ENCODE peak calls at places on chromosome 11, in eight cellular contexts. One of them, this sample, is unnamed.
A peak's percentile ranks its signal among the peaks of the same experiment; 100 is the strongest.

GRCh38 chr11:8733847-8734246 is 51.3 kb downstream of the RPL27A start:
- DNase-seq in prostate gland: no peak
- DNase-seq in HCT116: no peak
- DNase-seq in suprapubic skin: no peak
- DNase-seq in GM12878: no peak
- DNase-seq in esophagus muscularis mucosa: no peak
- DNase-seq in HepG2: peak; percentile 72
- DNase-seq in stomach: no peak
- DNase-seq in this sample: no peak

GRCh38 chr11:88338223-88338661 is 706 bp upstream of the CTSC start:
- DNase-seq in stomach: peak; percentile 41
- DNase-seq in HCT116: no peak
- DNase-seq in HepG2: peak; percentile 77
- DNase-seq in esophagus muscularis mucosa: no peak
- DNase-seq in GM12878: no peak
- DNase-seq in prostate gland: no peak
- DNase-seq in suprapubic skin: no peak
- DNase-seq in this sample: no peak

GRCh38 chr11:131811380-131811779 is 441.0 kb downstream of the NTM start:
- DNase-seq in suprapubic skin: no peak
- DNase-seq in HepG2: no peak
- DNase-seq in HCT116: no peak
- DNase-seq in esophagus muscularis mucosa: peak; percentile 29
- DNase-seq in stomach: no peak
- DNase-seq in prostate gland: no peak
- DNase-seq in GM12878: no peak
- DNase-seq in this sample: no peak

GRCh38 chr11:72793452-72794367 is at the start of gene STARD10:
- DNase-seq in prostate gland: peak; percentile 94
- DNase-seq in suprapubic skin: peak; percentile 97
- DNase-seq in HepG2: peak; percentile 90
- DNase-seq in GM12878: peak; percentile 79
- DNase-seq in esophagus muscularis mucosa: peak; percentile 99
- DNase-seq in HCT116: peak; percentile 87
- DNase-seq in stomach: peak; percentile 97
- DNase-seq in this sample: no peak

GRCh38 chr11:106014035-106014434 is 8.0 kb downstream of the MSANTD4 start:
- DNase-seq in HCT116: no peak
- DNase-seq in esophagus muscularis mucosa: no peak
- DNase-seq in GM12878: no peak
- DNase-seq in stomach: no peak
- DNase-seq in HepG2: no peak
- DNase-seq in prostate gland: no peak
- DNase-seq in suprapubic skin: no peak
- DNase-seq in this sample: no peak

GRCh38 chr11:95835351-95835750 is 45.1 kb downstream of the CEP57 start:
- DNase-seq in prostate gland: no peak
- DNase-seq in esophagus muscularis mucosa: no peak
- DNase-seq in GM12878: no peak
- DNase-seq in HepG2: no peak
- DNase-seq in HCT116: no peak
- DNase-seq in stomach: no peak
- DNase-seq in suprapubic skin: no peak
- DNase-seq in this sample: no peak

GRCh38 chr11:108654994-108655631 is 9.8 kb upstream of the DDX10 start:
- DNase-seq in HepG2: peak; percentile 43
- DNase-seq in HCT116: peak; percentile 54
- DNase-seq in suprapubic skin: no peak
- DNase-seq in prostate gland: peak; percentile 54
- DNase-seq in GM12878: no peak
- DNase-seq in esophagus muscularis mucosa: no peak
- DNase-seq in stomach: peak; percentile 44
- DNase-seq in this sample: no peak

GRCh38 chr11:117300301-117300700 is 9.2 kb downstream of the BACE1-AS start:
- DNase-seq in suprapubic skin: no peak
- DNase-seq in stomach: no peak
- DNase-seq in esophagus muscularis mucosa: no peak
- DNase-seq in prostate gland: no peak
- DNase-seq in GM12878: no peak
- DNase-seq in HepG2: peak; percentile 52
- DNase-seq in HCT116: no peak
- DNase-seq in this sample: no peak

GRCh38 chr11:2940930-2941821 is 12.0 kb upstream of the PHLDA2 start:
- DNase-seq in HepG2: no peak
- DNase-seq in GM12878: no peak
- DNase-seq in esophagus muscularis mucosa: no peak
- DNase-seq in suprapubic skin: no peak
- DNase-seq in HCT116: no peak
- DNase-seq in prostate gland: no peak
- DNase-seq in stomach: peak; percentile 85
- DNase-seq in this sample: no peak

GRCh38 chr11:73237471-73238290 is 19.6 kb downstream of the P2RY2 start:
- DNase-seq in esophagus muscularis mucosa: no peak
- DNase-seq in HepG2: peak; percentile 95
- DNase-seq in stomach: no peak
- DNase-seq in suprapubic skin: no peak
- DNase-seq in HCT116: no peak
- DNase-seq in prostate gland: no peak
- DNase-seq in GM12878: no peak
- DNase-seq in this sample: no peak

GRCh38 chr11:1435820-1436467 is 46.2 kb downstream of the BRSK2 start:
- DNase-seq in esophagus muscularis mucosa: no peak
- DNase-seq in prostate gland: no peak
- DNase-seq in HCT116: no peak
- DNase-seq in stomach: no peak
- DNase-seq in GM12878: no peak
- DNase-seq in suprapubic skin: no peak
- DNase-seq in HepG2: no peak
- DNase-seq in this sample: no peak

GRCh38 chr11:133864756-133865155 is 19.4 kb upstream of the SPATA19 start:
- DNase-seq in suprapubic skin: no peak
- DNase-seq in stomach: no peak
- DNase-seq in GM12878: no peak
- DNase-seq in prostate gland: no peak
- DNase-seq in HCT116: no peak
- DNase-seq in HepG2: no peak
- DNase-seq in esophagus muscularis mucosa: no peak
- DNase-seq in this sample: no peak

GRCh38 chr11:82315093-82315492 is 418.6 kb downstream of the FAM181B start:
- DNase-seq in HepG2: peak; percentile 23
- DNase-seq in stomach: no peak
- DNase-seq in suprapubic skin: no peak
- DNase-seq in esophagus muscularis mucosa: no peak
- DNase-seq in GM12878: no peak
- DNase-seq in prostate gland: no peak
- DNase-seq in HCT116: no peak
- DNase-seq in this sample: no peak

GRCh38 chr11:122189259-122189658 is 73.2 kb upstream of the BLID start:
- DNase-seq in prostate gland: no peak
- DNase-seq in HCT116: peak; percentile 90
- DNase-seq in esophagus muscularis mucosa: no peak
- DNase-seq in stomach: no peak
- DNase-seq in GM12878: no peak
- DNase-seq in HepG2: no peak
- DNase-seq in suprapubic skin: no peak
- DNase-seq in this sample: no peak

GRCh38 chr11:8219257-8220021 is 44.2 kb downstream of the LMO1 start:
- DNase-seq in stomach: peak; percentile 64
- DNase-seq in HepG2: peak; percentile 39
- DNase-seq in suprapubic skin: no peak
- DNase-seq in GM12878: no peak
- DNase-seq in esophagus muscularis mucosa: no peak
- DNase-seq in prostate gland: no peak
- DNase-seq in HCT116: peak; percentile 50
- DNase-seq in this sample: no peak

GRCh38 chr11:69240332-69241074 is 53.5 kb upstream of the MYEOV start:
- DNase-seq in prostate gland: peak; percentile 29
- DNase-seq in suprapubic skin: no peak
- DNase-seq in HCT116: peak; percentile 18
- DNase-seq in HepG2: no peak
- DNase-seq in esophagus muscularis mucosa: peak; percentile 72
- DNase-seq in GM12878: no peak
- DNase-seq in stomach: peak; percentile 49
- DNase-seq in this sample: peak; percentile 72
- TF ChIP-seq CTCF in prostate gland: no peak
- TF ChIP-seq CTCF in suprapubic skin: peak; percentile 14
- TF ChIP-seq CTCF in HCT116: peak; percentile 42
- TF ChIP-seq CTCF in HepG2: peak; percentile 39
- TF ChIP-seq CTCF in esophagus muscularis mucosa: peak; percentile 27
- TF ChIP-seq CTCF in GM12878: no peak
- TF ChIP-seq CTCF in stomach: no peak
- TF ChIP-seq CTCF in this sample: no peak

GRCh38 chr11:86692317-86692716 is 19.9 kb upstream of the ME3 start:
- DNase-seq in GM12878: no peak
- DNase-seq in esophagus muscularis mucosa: no peak
- DNase-seq in stomach: no peak
- DNase-seq in HepG2: no peak
- DNase-seq in suprapubic skin: no peak
- DNase-seq in HCT116: no peak
- DNase-seq in prostate gland: no peak
- DNase-seq in this sample: no peak

GRCh38 chr11:86688398-86689179 is 16.2 kb upstream of the ME3 start:
- DNase-seq in esophagus muscularis mucosa: no peak
- DNase-seq in HepG2: no peak
- DNase-seq in stomach: no peak
- DNase-seq in suprapubic skin: no peak
- DNase-seq in GM12878: peak; percentile 24
- DNase-seq in HCT116: no peak
- DNase-seq in prostate gland: no peak
- DNase-seq in this sample: no peak

GRCh38 chr11:86686531-86686930 is 14.1 kb upstream of the ME3 start:
- DNase-seq in esophagus muscularis mucosa: no peak
- DNase-seq in suprapubic skin: no peak
- DNase-seq in GM12878: no peak
- DNase-seq in HepG2: no peak
- DNase-seq in stomach: no peak
- DNase-seq in HCT116: no peak
- DNase-seq in prostate gland: no peak
- DNase-seq in this sample: no peak

GRCh38 chr11:86692746-86693145 is 20.3 kb upstream of the ME3 start:
- DNase-seq in GM12878: no peak
- DNase-seq in HepG2: no peak
- DNase-seq in suprapubic skin: no peak
- DNase-seq in HCT116: no peak
- DNase-seq in stomach: no peak
- DNase-seq in prostate gland: no peak
- DNase-seq in esophagus muscularis mucosa: no peak
- DNase-seq in this sample: no peak

GRCh38 chr11:86687083-86687799 is 14.8 kb upstream of the ME3 start:
- DNase-seq in HCT116: no peak
- DNase-seq in esophagus muscularis mucosa: no peak
- DNase-seq in GM12878: no peak
- DNase-seq in suprapubic skin: no peak
- DNase-seq in HepG2: no peak
- DNase-seq in stomach: no peak
- DNase-seq in prostate gland: no peak
- DNase-seq in this sample: no peak
- TF ChIP-seq POLR2AphosphoS5 in HCT116: no peak
- TF ChIP-seq POLR2AphosphoS5 in esophagus muscularis mucosa: no peak
- TF ChIP-seq POLR2AphosphoS5 in GM12878: no peak
- TF ChIP-seq POLR2AphosphoS5 in suprapubic skin: no peak
- TF ChIP-seq POLR2AphosphoS5 in HepG2: no peak
- TF ChIP-seq POLR2AphosphoS5 in stomach: no peak
- TF ChIP-seq POLR2AphosphoS5 in prostate gland: no peak
- TF ChIP-seq POLR2AphosphoS5 in this sample: no peak

GRCh38 chr11:64146036-64146943 is 19.6 kb downstream of the MACROD1 start:
- DNase-seq in GM12878: no peak
- DNase-seq in suprapubic skin: no peak
- DNase-seq in HepG2: peak; percentile 54
- DNase-seq in prostate gland: no peak
- DNase-seq in stomach: peak; percentile 70
- DNase-seq in esophagus muscularis mucosa: no peak
- DNase-seq in HCT116: peak; percentile 24
- DNase-seq in this sample: no peak
- TF ChIP-seq CTCF in GM12878: peak; percentile 80
- TF ChIP-seq CTCF in suprapubic skin: no peak
- TF ChIP-seq CTCF in HepG2: peak; percentile 87
- TF ChIP-seq CTCF in prostate gland: no peak
- TF ChIP-seq CTCF in stomach: no peak
- TF ChIP-seq CTCF in esophagus muscularis mucosa: peak; percentile 61
- TF ChIP-seq CTCF in HCT116: peak; percentile 74
- TF ChIP-seq CTCF in this sample: no peak

GRCh38 chr11:75140269-75141138 is 10.4 kb upstream of the SLCO2B1 start:
- DNase-seq in esophagus muscularis mucosa: no peak
- DNase-seq in prostate gland: peak; percentile 29
- DNase-seq in HCT116: peak; percentile 34
- DNase-seq in stomach: peak; percentile 75
- DNase-seq in suprapubic skin: no peak
- DNase-seq in GM12878: peak; percentile 12
- DNase-seq in HepG2: peak; percentile 47
- DNase-seq in this sample: no peak
- TF ChIP-seq POLR2AphosphoS5 in esophagus muscularis mucosa: no peak
- TF ChIP-seq POLR2AphosphoS5 in prostate gland: no peak
- TF ChIP-seq POLR2AphosphoS5 in HCT116: no peak
- TF ChIP-seq POLR2AphosphoS5 in stomach: no peak
- TF ChIP-seq POLR2AphosphoS5 in suprapubic skin: no peak
- TF ChIP-seq POLR2AphosphoS5 in GM12878: no peak
- TF ChIP-seq POLR2AphosphoS5 in HepG2: no peak
- TF ChIP-seq POLR2AphosphoS5 in this sample: no peak

GRCh38 chr11:102451693-102452460 is 688 bp downstream of the TMEM123 start:
- DNase-seq in GM12878: no peak
- DNase-seq in suprapubic skin: peak; percentile 84
- DNase-seq in esophagus muscularis mucosa: no peak
- DNase-seq in HCT116: no peak
- DNase-seq in HepG2: peak; percentile 96
- DNase-seq in prostate gland: peak; percentile 69
- DNase-seq in stomach: peak; percentile 71
- DNase-seq in this sample: no peak
- TF ChIP-seq CTCF in GM12878: peak; percentile 27
- TF ChIP-seq CTCF in suprapubic skin: no peak
- TF ChIP-seq CTCF in esophagus muscularis mucosa: no peak
- TF ChIP-seq CTCF in HCT116: peak; percentile 14
- TF ChIP-seq CTCF in HepG2: peak; percentile 52
- TF ChIP-seq CTCF in prostate gland: no peak
- TF ChIP-seq CTCF in stomach: no peak
- TF ChIP-seq CTCF in this sample: no peak

DNA sequence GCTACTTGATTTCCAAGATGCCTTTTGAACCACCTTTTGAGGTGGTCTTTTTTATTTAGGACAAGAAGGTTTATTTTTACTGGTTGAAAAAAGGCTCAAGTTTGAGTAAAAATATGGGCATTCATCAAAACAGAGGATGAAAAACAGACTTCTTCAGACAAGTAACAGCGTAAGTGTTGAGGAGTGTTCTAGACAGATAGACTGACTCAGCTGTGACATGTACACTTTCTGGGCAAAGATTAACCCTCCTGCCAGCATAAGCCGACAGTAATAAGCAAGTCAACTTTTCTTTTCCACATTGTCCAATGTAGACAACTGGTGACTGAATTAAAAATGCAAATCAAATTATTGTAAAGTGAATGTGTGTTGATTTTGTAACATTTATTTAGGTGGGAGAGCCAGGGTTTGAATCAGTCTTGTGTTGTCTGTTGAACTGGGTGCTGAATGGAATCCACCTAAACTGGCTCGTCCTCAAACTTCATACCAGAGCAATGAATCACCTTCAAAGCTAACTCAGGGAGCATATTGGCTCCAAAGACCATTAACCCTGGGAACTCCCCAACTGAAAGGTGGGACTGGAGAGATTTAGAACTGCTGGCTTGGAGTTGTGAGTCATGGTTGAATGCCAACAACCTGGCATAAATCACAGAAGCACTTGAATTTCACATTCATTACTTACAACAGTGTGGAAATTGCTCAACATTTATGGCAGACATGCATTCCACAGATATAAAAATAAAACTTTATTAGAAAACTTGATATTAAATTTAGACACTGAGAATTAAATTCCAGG is 377.0 kb downstream of the ETS1 start:
- DNase-seq in esophagus muscularis mucosa: no peak
- DNase-seq in suprapubic skin: no peak
- DNase-seq in HepG2: peak; percentile 59
- DNase-seq in prostate gland: peak; percentile 62
- DNase-seq in HCT116: peak; percentile 98
- DNase-seq in stomach: no peak
- DNase-seq in GM12878: no peak
- DNase-seq in this sample: no peak
- TF ChIP-seq POLR2AphosphoS5 in esophagus muscularis mucosa: peak; percentile 78
- TF ChIP-seq POLR2AphosphoS5 in suprapubic skin: no peak
- TF ChIP-seq POLR2AphosphoS5 in HepG2: no peak
- TF ChIP-seq POLR2AphosphoS5 in prostate gland: peak; percentile 68
- TF ChIP-seq POLR2AphosphoS5 in HCT116: peak; percentile 60
- TF ChIP-seq POLR2AphosphoS5 in stomach: no peak
- TF ChIP-seq POLR2AphosphoS5 in GM12878: no peak
- TF ChIP-seq POLR2AphosphoS5 in this sample: peak; percentile 38